ENCODE peak calls at places on chromosomes 2 and 18, in six cellular contexts. I is mesendoderm, K is H9, W is neuronal stem cell, V is mesenchymal stem cell, R is IMR-90. Y is an unnamed sample. For H3K4me1, the result is how much of the 10 kb centered on the place peaks cover.

GRCh38 chr2:59806486-59806885 is 747.0 kb downstream of the BCL11A start:
- DNase-seq in V (no peak), I (no peak), W (no peak), R (no peak), K (no peak), Y (no peak)

GRCh38 chr2:207253946-207254345 is 88.2 kb upstream of the KLF7 start:
- DNase-seq in V (peak), W (no peak), K (no peak), I (peak), R (peak), Y (peak)

GRCh38 chr2:173075781-173076556 is at the start of gene MAP3K20:
- DNase-seq in R (peak), I (peak), W (peak), V (peak), K (peak), Y (peak)

GRCh38 chr2:66126936-66127527 is 307.9 kb upstream of the MEIS1 start:
- DNase-seq in R (no peak), W (no peak), V (no peak), I (no peak), K (no peak), Y (peak)

GRCh38 chr18:50138181-50139064 is 56.5 kb downstream of the MYO5B start:
- DNase-seq in K (no peak), V (no peak), R (no peak), W (no peak), I (no peak), Y (no peak)

GRCh38 chr18:32092422-32093105 is 890 bp downstream of the RNF138 start:
- DNase-seq in R (peak), W (peak), V (peak), I (peak), K (peak), Y (peak)

GRCh38 chr18:6482198-6482977 is 67.7 kb upstream of the L3MBTL4 start:
- DNase-seq in V (peak), R (peak), K (peak), I (peak), W (peak), Y (peak)

GRCh38 chr2:134144651-134145050 is 109.2 kb upstream of the MGAT5 start:
- DNase-seq in W (no peak), I (peak), V (no peak), R (no peak), K (no peak), Y (no peak)

GRCh38 chr2:120691410-120691809 is 44.3 kb upstream of the GLI2 start:
- DNase-seq in V (no peak), R (no peak), K (no peak), I (no peak), W (no peak), Y (no peak)

GRCh38 chr18:64208531-64208930 is 59.6 kb upstream of the LINC00305 start:
- DNase-seq in K (no peak), I (no peak), W (no peak), R (no peak), V (no peak), Y (no peak)

GRCh38 chr2:134919360-134920210 is 963 bp downstream of the CCNT2 start:
- DNase-seq in I (peak), W (no peak), V (peak), R (peak), K (no peak), Y (peak)

GRCh38 chr2:70651727-70652126 is 98.1 kb upstream of the TGFA start:
- DNase-seq in R (no peak), K (no peak), V (no peak), W (no peak), I (no peak), Y (no peak)

GRCh38 chr2:127225186-127225960 is 5.3 kb upstream of the CYP27C1 start:
- DNase-seq in I (peak), K (no peak), V (peak), W (no peak), R (peak), Y (no peak)

GRCh38 chr2:51410351-51410750 is 378.4 kb upstream of the NRXN1 start:
- DNase-seq in K (no peak), I (no peak), R (peak), V (no peak), W (no peak), Y (no peak)

GRCh38 chr18:58776084-58776483 is 88.6 kb upstream of the ZNF532 start:
- DNase-seq in W (no peak), V (no peak), I (peak), R (peak), K (no peak), Y (no peak)

GRCh38 chr2:168633200-168633599 is 169.2 kb upstream of the NOSTRIN start:
- DNase-seq in R (peak), V (peak), K (no peak), W (no peak), I (no peak), Y (no peak)

GRCh38 chr2:201403904-201404303 is 46.8 kb upstream of the FLACC1 start:
- DNase-seq in W (peak), K (no peak), I (peak), R (peak), V (peak), Y (no peak)

GRCh38 chr2:17303496-17303895 is 214.7 kb downstream of the RAD51AP2 start:
- DNase-seq in W (no peak), K (no peak), R (peak), I (no peak), V (peak), Y (no peak)

GRCh38 chr2:101843048-101843447 is 145.5 kb downstream of the MAP4K4 start:
- DNase-seq in R (no peak), V (no peak), I (no peak), W (no peak), K (no peak), Y (no peak)

GRCh38 chr2:37454851-37455762 is 110.7 kb downstream of the QPCT start:
- DNase-seq in V (no peak), I (peak), R (no peak), W (no peak), K (no peak), Y (no peak)

GRCh38 chr2:29068513-29068912 is 5.8 kb downstream of the PCARE start:
- DNase-seq in W (no peak), V (no peak), R (no peak), K (no peak), I (no peak), Y (peak)

GRCh38 chr2:239608723-239609122 is 207.9 kb upstream of the HDAC4 start:
- DNase-seq in R (no peak), W (no peak), K (peak), I (no peak), V (no peak), Y (no peak)

GRCh38 chr2:68994864-68995263 is 18.1 kb upstream of the ANTXR1 start:
- DNase-seq in K (no peak), I (peak), W (no peak), V (no peak), R (peak), Y (peak)

GRCh38 chr2:157498501-157498900 is 54.6 kb upstream of the CYTIP start:
- DNase-seq in R (no peak), K (no peak), W (no peak), V (no peak), I (no peak), Y (no peak)

GRCh38 chr2:238596571-238597551 is 170.1 kb downstream of the ASB1 start:
- DNase-seq in V (peak), R (peak), I (no peak), W (no peak), K (no peak), Y (no peak)

GRCh38 chr2:216765810-216766259 is 70.5 kb upstream of the IGFBP5 start:
- DNase-seq in I (peak), W (peak), K (peak), V (peak), R (no peak), Y (no peak)

GRCh38 chr2:39649491-39649890 is 16.2 kb upstream of the TMEM178A start:
- DNase-seq in I (no peak), V (no peak), K (no peak), W (no peak), R (no peak), Y (no peak)

GRCh38 chr2:176885661-176886060 is 326.9 kb upstream of the HNRNPA3 start:
- DNase-seq in K (no peak), R (no peak), W (no peak), I (peak), V (no peak), Y (no peak)

GRCh38 chr18:47754311-47755101 is 176.0 kb downstream of the SMAD2 start:
- DNase-seq in V (no peak), I (peak), K (peak), R (no peak), W (peak), Y (peak)

GRCh38 chr2:239864247-239865058 is 160.7 kb downstream of the NDUFA10 start:
- DNase-seq in K (no peak), I (no peak), R (no peak), V (no peak), W (no peak), Y (no peak)

DNA sequence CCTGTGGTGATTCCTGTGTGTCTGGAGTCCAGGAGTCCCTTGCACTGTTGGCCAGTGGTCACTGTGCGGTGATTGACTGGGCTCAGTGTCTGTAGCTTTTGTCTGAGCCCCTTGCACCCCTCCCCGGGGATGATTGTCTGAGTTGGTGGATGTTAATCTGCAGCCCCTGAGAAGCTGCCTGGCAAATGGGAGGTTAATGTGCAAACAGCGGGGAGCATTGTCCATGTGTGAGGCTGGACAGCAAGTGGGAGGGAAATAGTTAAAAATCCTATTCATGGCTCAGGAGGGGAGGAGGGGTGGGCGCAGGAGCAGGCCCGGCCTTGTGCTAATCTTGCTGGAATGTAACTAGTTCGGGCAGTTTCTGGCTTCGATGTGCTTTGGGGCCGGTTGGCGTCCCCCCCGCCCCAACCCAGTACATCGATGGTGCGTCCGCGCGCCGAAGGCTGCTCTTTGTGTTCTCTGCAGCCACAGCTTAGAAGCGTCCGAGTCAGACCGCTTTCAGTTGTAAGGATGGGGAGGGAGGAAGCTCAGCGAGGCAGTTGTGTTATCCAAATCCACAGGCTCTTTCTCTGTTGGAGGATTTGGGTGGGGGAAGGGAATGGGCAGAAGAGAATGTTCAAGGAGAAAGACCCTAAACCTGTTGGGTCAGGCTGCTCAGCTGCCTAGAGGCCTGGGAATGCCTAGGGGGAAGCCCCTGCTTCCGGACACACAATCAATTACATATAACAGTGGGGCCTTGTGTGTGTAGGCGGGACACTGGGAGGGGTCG is 71.8 kb downstream of the TGOLN2 start:
- DNase-seq in W (peak), I (peak), V (peak), K (peak), R (peak), Y (peak)
- H3K4ac ChIP-seq in W (no peak), I (peak), V (no peak), K (no peak), R (peak), Y (peak)

GRCh38 chr2:54306561-54306960 is 50.5 kb upstream of the TSPYL6 start:
- DNase-seq in K (no peak), W (no peak), V (no peak), R (peak), I (no peak), Y (peak)
- H3K27ac ChIP-seq in K (no peak), W (no peak), V (peak), R (no peak), I (no peak), Y (no peak)

DNA sequence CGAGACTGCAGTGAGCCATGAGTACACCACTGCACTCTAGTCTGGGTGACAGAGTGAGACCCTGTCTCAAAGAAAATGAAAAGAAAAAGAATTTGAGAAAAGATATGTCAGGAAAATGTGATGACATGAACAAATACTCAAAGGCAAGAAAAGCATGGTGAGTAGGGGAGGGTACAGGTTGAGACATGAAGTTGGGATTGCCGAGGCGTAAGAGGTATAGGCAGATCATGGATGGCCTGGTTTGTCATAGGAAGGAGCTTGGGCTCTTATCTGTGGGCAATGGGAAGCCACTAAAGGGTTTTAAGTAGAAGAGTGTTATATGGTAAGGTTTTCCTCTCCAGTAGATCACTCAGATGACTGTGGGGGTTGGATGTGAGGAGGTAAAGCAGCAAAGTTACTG is 32.3 kb downstream of the SPAST start:
- DNase-seq in I (no peak), R (no peak), K (no peak), V (no peak), W (no peak), Y (no peak)
- H3K4me1 ChIP-seq in I (under half), R (under half), K (under half), V (under half), W (under half), Y (under half)

DNA sequence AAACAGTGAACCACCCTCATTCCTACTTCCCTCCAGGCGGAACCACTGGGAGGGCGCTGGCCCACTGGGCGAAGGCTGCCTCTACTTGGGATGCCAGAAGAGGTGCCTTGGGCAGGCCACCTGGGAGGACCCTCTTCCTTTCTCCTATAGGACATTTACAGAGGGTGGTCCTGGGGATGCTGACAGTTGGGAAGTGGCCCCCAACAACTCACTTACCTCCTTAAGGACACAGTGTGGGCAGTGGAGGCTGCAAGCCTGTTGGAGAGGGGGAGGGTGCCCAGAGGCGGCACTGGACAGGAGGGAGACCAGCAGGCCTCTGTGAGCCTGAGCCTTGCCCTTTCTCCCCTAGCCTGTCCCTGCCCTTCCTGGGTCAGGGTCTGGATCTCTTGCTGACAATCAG is 346.4 kb upstream of the HS6ST1 start:
- DNase-seq in K (no peak), I (no peak), R (no peak), V (no peak), W (no peak), Y (no peak)
- H3K4ac ChIP-seq in K (no peak), I (no peak), R (no peak), V (no peak), W (no peak), Y (no peak)

GRCh38 chr2:72824224-72824842 is 1.5 kb downstream of the EXOC6B start:
- DNase-seq in I (no peak), W (no peak), V (peak), K (no peak), R (peak), Y (peak)

GRCh38 chr2:72827999-72828646 is 2.3 kb upstream of the EXOC6B start:
- DNase-seq in K (no peak), R (peak), V (peak), W (no peak), I (peak), Y (peak)

GRCh38 chr2:72826156-72826477 is 284 bp upstream of the EXOC6B start:
- DNase-seq in K (no peak), V (no peak), R (no peak), I (no peak), W (no peak), Y (no peak)

GRCh38 chr2:72827495-72827894 is 1.7 kb upstream of the EXOC6B start:
- DNase-seq in V (no peak), R (no peak), I (no peak), K (no peak), W (no peak), Y (no peak)

GRCh38 chr2:72825271-72826155 is at the start of gene EXOC6B:
- DNase-seq in R (peak), W (peak), K (peak), I (peak), V (peak), Y (peak)
- H3K27ac ChIP-seq in R (peak), W (peak), K (peak), I (peak), V (peak), Y (peak)

GRCh38 chr2:187545238-187545751 is 8.9 kb downstream of the TFPI start:
- DNase-seq in W (no peak), I (no peak), V (no peak), R (no peak), K (no peak), Y (peak)
- H3K4me1 ChIP-seq in W (under half), I (under half), V (under half), R (under half), K (under half), Y (under half)

DNA sequence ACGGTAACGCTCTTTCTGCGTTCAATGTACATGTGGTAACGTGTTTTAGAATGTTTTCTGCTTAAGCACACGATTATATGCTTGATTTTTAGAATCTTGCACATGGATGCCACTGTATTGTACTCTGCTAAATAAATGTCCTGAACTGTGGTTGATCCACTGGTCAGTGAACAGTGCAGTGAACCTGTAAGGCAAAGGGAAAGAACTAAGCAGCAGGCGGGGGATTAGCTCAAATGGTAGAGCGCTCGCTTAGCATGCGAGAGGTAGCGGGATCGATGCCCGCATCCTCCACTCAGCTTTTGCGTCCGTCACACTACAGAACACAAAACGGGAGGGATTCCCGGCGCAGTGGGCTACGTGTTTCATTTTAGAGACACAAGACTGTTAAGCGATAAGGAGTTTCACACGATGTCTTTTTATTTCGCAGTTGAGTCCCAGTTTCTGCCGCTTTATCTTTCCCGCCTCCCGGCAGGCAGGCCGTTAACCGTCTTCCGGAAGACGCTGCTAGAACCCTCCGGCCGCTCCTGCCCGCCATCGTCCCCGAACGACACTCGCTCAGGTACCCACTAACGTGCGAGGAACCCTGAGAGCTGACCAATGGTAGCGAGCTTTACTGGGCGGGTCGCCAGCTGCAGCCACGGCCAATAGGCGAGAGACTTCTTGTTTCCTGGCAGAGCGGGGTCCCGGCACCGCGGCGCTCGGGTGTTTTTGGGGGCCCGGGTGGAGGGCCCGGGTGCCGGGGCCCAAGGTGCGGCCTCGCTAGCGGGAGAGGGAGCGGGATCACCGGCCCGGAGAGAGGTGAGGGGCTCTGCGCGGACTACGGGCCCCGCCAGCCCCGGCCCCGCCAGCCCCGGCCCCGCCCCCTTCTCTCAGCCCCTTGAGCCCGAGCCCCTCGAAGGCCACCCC is at the start of gene AGBL5:
- DNase-seq in I (peak), R (peak), W (peak), K (peak), V (peak), Y (peak)
- H3K4ac ChIP-seq in I (no peak), R (peak), W (peak), K (no peak), V (peak), Y (peak)

GRCh38 chr18:9810216-9810804 is 75.5 kb upstream of the TXNDC2 start:
- DNase-seq in I (no peak), R (peak), K (no peak), W (no peak), V (peak), Y (no peak)

GRCh38 chr18:9808190-9808529 is 77.6 kb upstream of the TXNDC2 start:
- DNase-seq in R (no peak), K (no peak), I (no peak), V (no peak), W (no peak), Y (no peak)

GRCh38 chr18:9806905-9807304 is 78.9 kb upstream of the TXNDC2 start:
- DNase-seq in V (peak), R (no peak), I (no peak), K (no peak), W (no peak), Y (no peak)

GRCh38 chr18:9809686-9810085 is 76.1 kb upstream of the TXNDC2 start:
- DNase-seq in K (no peak), W (no peak), V (peak), I (no peak), R (no peak), Y (peak)

GRCh38 chr18:9808530-9809241 is 77.1 kb upstream of the TXNDC2 start:
- DNase-seq in R (no peak), V (peak), K (peak), W (peak), I (peak), Y (no peak)
- H3K27ac ChIP-seq in R (no peak), V (peak), K (peak), W (no peak), I (no peak), Y (peak)

GRCh38 chr2:195545811-195546210 is 111.2 kb upstream of the SLC39A10 start:
- DNase-seq in W (no peak), I (no peak), V (no peak), R (no peak), K (no peak), Y (no peak)
- H3K4me1 ChIP-seq in W (under half), I (under half), V (under half), R (under half), K (under half), Y (under half)

Y was measured in trophoblast cell.